ENCODE peak calls at places on chromosomes 16 and 17, in six cellular contexts. Z is prostate gland; Q is NT2/D1; S is activated CD8-positive, alpha-beta T cell treated with anti-CD3 and anti-CD28 coated beads for 36 hours; U is DMS 273 treated with DMSO at 0.1 percent for 48 hours; B is cortex of kidney. V is an unnamed sample.
A peak's percentile ranks its signal among the peaks of the same experiment; 100 is the strongest.

GRCh38 chr16:66517586-66518263 is 32.2 kb downstream of the TK2 start:
- DNase-seq in Z (no peak), Q (no peak), S (no peak), U (no peak), B (no peak), V (no peak)

GRCh38 chr17:37406635-37407455 is at the start of the genes ACACA and TADA2A:
- DNase-seq in Z (peak; percentile 69), Q (peak; percentile 44), S (peak; percentile 79), U (peak; percentile 40), B (no peak), V (peak; percentile 82)

GRCh38 chr17:79024901-79025737 is 1.1 kb downstream of the C1QTNF1 start:
- DNase-seq in Z (peak; percentile 83), Q (no peak), S (no peak), U (no peak), B (no peak), V (peak; percentile 43)

GRCh38 chr17:77837917-77838316 is 120.6 kb upstream of the TNRC6C start:
- DNase-seq in Z (no peak), Q (no peak), S (no peak), U (no peak), B (no peak), V (no peak)

GRCh38 chr16:2189252-2189893 is 7.0 kb downstream of the CASKIN1 start:
- DNase-seq in Z (no peak), Q (no peak), S (no peak), U (no peak), B (no peak), V (no peak)

GRCh38 chr16:50403491-50403890 is 34.7 kb upstream of the BRD7 start:
- DNase-seq in Z (no peak), Q (no peak), S (no peak), U (no peak), B (no peak), V (peak; percentile 67)

GRCh38 chr17:76872221-76872873 is 4.1 kb downstream of the MGAT5B start:
- DNase-seq in Z (no peak), Q (no peak), S (peak; percentile 58), U (no peak), B (no peak), V (no peak)

GRCh38 chr16:52515068-52515671 is 31.8 kb downstream of the TOX3 start:
- DNase-seq in Z (no peak), Q (no peak), S (no peak), U (no peak), B (no peak), V (no peak)

GRCh38 chr17:56173958-56174357 is 20.7 kb downstream of the ANKFN1 start:
- DNase-seq in Z (no peak), Q (no peak), S (no peak), U (peak; percentile 61), B (no peak), V (no peak)

GRCh38 chr17:304461-304860 is 48.1 kb downstream of the RPH3AL start:
- DNase-seq in Z (peak; percentile 30), Q (no peak), S (no peak), U (no peak), B (no peak), V (no peak)

GRCh38 chr17:50480142-50480764 is 1.6 kb downstream of the RSAD1 start:
- DNase-seq in Z (no peak), Q (no peak), S (no peak), U (no peak), B (no peak), V (no peak)

GRCh38 chr16:71499775-71500364 is 10.7 kb upstream of the ZNF19 start:
- DNase-seq in Z (peak; percentile 36), Q (peak; percentile 66), S (peak; percentile 67), U (peak; percentile 55), B (no peak), V (no peak)

GRCh38 chr16:25006504-25007055 is 8.6 kb downstream of the ARHGAP17 start:
- DNase-seq in Z (no peak), Q (no peak), S (no peak), U (no peak), B (no peak), V (no peak)

GRCh38 chr16:17101646-17102045 is 369.1 kb downstream of the XYLT1 start:
- DNase-seq in Z (no peak), Q (no peak), S (peak; percentile 12), U (peak; percentile 4), B (no peak), V (no peak)

GRCh38 chr16:56860226-56861020 is 4.6 kb upstream of the SLC12A3 start:
- DNase-seq in Z (no peak), Q (no peak), S (peak; percentile 73), U (no peak), B (no peak), V (no peak)

GRCh38 chr17:71338396-71338795 is 782.4 kb upstream of the SOX9 start:
- DNase-seq in Z (no peak), Q (no peak), S (no peak), U (no peak), B (no peak), V (no peak)

GRCh38 chr17:46820592-46821450 is 2.3 kb upstream of the WNT3 start:
- DNase-seq in Z (no peak), Q (no peak), S (no peak), U (no peak), B (no peak), V (no peak)

GRCh38 chr16:89110641-89111040 is 17.0 kb downstream of the ACSF3 start:
- DNase-seq in Z (no peak), Q (no peak), S (no peak), U (no peak), B (no peak), V (no peak)

V was measured in stomach.